ENCODE peak calls at places on chromosomes 5 and 9, in ten cellular contexts. M is endothelial cell; R is mesenchymal stem cell; A is activated T-cell treated with anti-CD3 and anti-CD28 coated beads for 1 hour; D is HS-5; I is CD8-positive, alpha-beta memory T cell; W is NCI-H1105; J is skeletal muscle cell; E is MM.1S; K is GOT3. U is an unnamed sample.

GRCh38 chr5:1182360-1182632 is 19.1 kb upstream of the SLC6A19 start:
- DNase-seq in E (no peak), J (no peak), K (no peak), D (no peak), M (no peak), I (no peak), R (no peak), A (no peak), W (no peak), U (no peak)

GRCh38 chr9:88300556-88300955 is 87.7 kb upstream of the SPIN1 start:
- DNase-seq in M (no peak), D (no peak), E (no peak), I (no peak), W (no peak), R (no peak), K (no peak), A (no peak), J (no peak), U (no peak)

GRCh38 chr5:163569284-163569683 is 63.9 kb downstream of the MAT2B start:
- DNase-seq in K (no peak), R (peak), M (no peak), E (no peak), D (peak), W (no peak), A (no peak), J (peak), I (no peak), U (no peak)

GRCh38 chr5:60161340-60161934 is 267.9 kb upstream of the PDE4D start:
- DNase-seq in I (no peak), E (peak), R (peak), A (no peak), M (peak), D (no peak), K (no peak), J (no peak), W (no peak), U (peak)

GRCh38 chr5:95709967-95710650 is 21.0 kb upstream of the RHOBTB3 start:
- DNase-seq in J (no peak), M (no peak), I (no peak), E (no peak), D (no peak), A (no peak), R (peak), K (no peak), W (no peak), U (no peak)

GRCh38 chr9:38360880-38361836 is 31.3 kb upstream of the ALDH1B1 start:
- DNase-seq in D (no peak), M (no peak), I (no peak), W (no peak), A (no peak), E (no peak), K (no peak), J (no peak), R (no peak), U (no peak)

GRCh38 chr9:121824651-121825480 is 173.4 kb downstream of the DAB2IP start:
- DNase-seq in E (no peak), J (no peak), R (peak), K (no peak), M (no peak), D (no peak), I (no peak), A (no peak), W (no peak), U (no peak)

GRCh38 chr9:114025760-114026159 is 52.3 kb downstream of the AMBP start:
- DNase-seq in E (no peak), J (no peak), I (no peak), W (no peak), R (no peak), M (no peak), A (no peak), K (no peak), D (no peak), U (no peak)

GRCh38 chr5:67858470-67859096 is 357.0 kb upstream of the PIK3R1 start:
- DNase-seq in J (no peak), R (no peak), I (no peak), M (no peak), W (no peak), E (no peak), D (no peak), K (no peak), A (no peak), U (no peak)

GRCh38 chr5:134463991-134464760 is 52.5 kb upstream of the CDKN2AIPNL start:
- DNase-seq in M (no peak), D (no peak), R (peak), I (no peak), A (no peak), E (no peak), J (peak), W (no peak), K (no peak), U (no peak)

GRCh38 chr9:31355159-31355882 is 1029.1 kb upstream of the ACO1 start:
- DNase-seq in R (no peak), M (no peak), D (no peak), E (no peak), J (no peak), W (no peak), I (no peak), K (no peak), A (no peak), U (no peak)

GRCh38 chr5:10331341-10331796 is 22.1 kb upstream of the MARCHF6 start:
- DNase-seq in M (no peak), D (no peak), E (no peak), W (peak), K (no peak), R (no peak), A (no peak), J (peak), I (no peak), U (no peak)

GRCh38 chr9:88183798-88184495 is 45.7 kb upstream of the SPATA31C2 start:
- DNase-seq in I (no peak), D (no peak), E (no peak), J (no peak), K (no peak), R (no peak), M (no peak), W (no peak), A (no peak), U (no peak)

GRCh38 chr5:56405116-56405515 is 172.0 kb upstream of the ANKRD55 start:
- DNase-seq in K (no peak), J (no peak), D (no peak), R (no peak), A (no peak), W (no peak), I (no peak), M (no peak), E (no peak), U (no peak)

GRCh38 chr5:168364738-168365550 is 73.5 kb downstream of the WWC1 start:
- DNase-seq in M (peak), A (no peak), R (peak), K (no peak), J (peak), W (no peak), I (no peak), E (no peak), D (no peak), U (no peak)

GRCh38 chr9:13554626-13555025 is 275.1 kb upstream of the MPDZ start:
- DNase-seq in I (no peak), J (no peak), K (no peak), M (no peak), D (no peak), A (no peak), E (no peak), R (no peak), W (no peak), U (no peak)

GRCh38 chr5:159727167-159727566 is 189.1 kb upstream of the ADRA1B start:
- DNase-seq in D (no peak), J (no peak), A (no peak), I (no peak), E (no peak), K (no peak), R (no peak), W (no peak), M (no peak), U (no peak)

GRCh38 chr9:124780757-124781151 is 3.8 kb downstream of the OLFML2A start:
- DNase-seq in I (no peak), A (no peak), D (no peak), K (no peak), W (no peak), J (no peak), E (no peak), R (no peak), M (no peak), U (no peak)

GRCh38 chr9:33196736-33197135 is 29.6 kb upstream of the B4GALT1 start:
- DNase-seq in E (no peak), D (no peak), M (no peak), I (no peak), J (no peak), R (no peak), K (no peak), W (no peak), A (no peak), U (no peak)

GRCh38 chr9:138117101-138117750 is 239.6 kb downstream of the CACNA1B start:
- DNase-seq in E (no peak), R (no peak), K (no peak), J (no peak), A (no peak), W (no peak), I (peak), D (no peak), M (no peak), U (peak)

GRCh38 chr9:87442451-87442850 is 55.2 kb upstream of the DAPK1 start:
- DNase-seq in I (no peak), J (no peak), D (no peak), K (no peak), A (no peak), R (no peak), E (no peak), W (no peak), M (no peak), U (no peak)

GRCh38 chr9:130313103-130313858 is 47.7 kb downstream of the HMCN2 start:
- DNase-seq in W (no peak), R (no peak), M (no peak), I (no peak), J (no peak), D (no peak), K (no peak), E (no peak), A (no peak), U (no peak)